ENCODE peak calls at places on chromosomes 4 and X, in six cellular contexts. C is neural progenitor cell; X is lower leg skin; I is right cardiac atrium; Q is RWPE2; L is effector memory CD4-positive, alpha-beta T cell. J is an unnamed sample.

GRCh38 chr4:143046454-143046853 is 138.3 kb upstream of the USP38 start:
- DNase-seq in C (no peak), I (no peak), Q (no peak), L (no peak), X (no peak), J (no peak)

GRCh38 chr4:106893903-106894302 is 142.2 kb downstream of the DKK2 start:
- DNase-seq in C (no peak), I (peak; percentile 32), X (peak; percentile 16), L (no peak), Q (no peak), J (no peak)

GRCh38 chr4:1682860-1683259 is 1.3 kb downstream of the FAM53A start:
- DNase-seq in X (no peak), Q (no peak), I (peak; percentile 27), C (peak; percentile 52), L (no peak), J (no peak)

GRCh38 chr4:148454835-148455234 is 12.6 kb upstream of the NR3C2 start:
- DNase-seq in I (no peak), X (no peak), C (no peak), Q (no peak), L (no peak), J (no peak)

GRCh38 chrX:29348288-29348687 is 761.0 kb downstream of the IL1RAPL1 start:
- DNase-seq in C (no peak), Q (no peak), X (no peak), I (no peak), L (no peak), J (no peak)

GRCh38 chr4:55447826-55448225 is 52.1 kb downstream of the TMEM165 start:
- DNase-seq in I (no peak), X (no peak), C (no peak), Q (no peak), L (no peak), J (no peak)

GRCh38 chr4:117640836-117641235 is 393.4 kb upstream of the NDST3 start:
- DNase-seq in Q (no peak), C (no peak), L (no peak), X (no peak), I (no peak), J (no peak)

GRCh38 chrX:11532291-11533075 is 133.2 kb downstream of the ARHGAP6 start:
- DNase-seq in I (no peak), L (no peak), Q (no peak), X (no peak), C (no peak), J (no peak)

GRCh38 chrX:135498236-135498635 is 22.2 kb upstream of the INTS6L start:
- DNase-seq in C (no peak), L (no peak), I (no peak), X (no peak), Q (no peak), J (no peak)

GRCh38 chrX:139798701-139799100 is 90.7 kb upstream of the MCF2 start:
- DNase-seq in C (no peak), Q (no peak), X (no peak), L (no peak), I (no peak), J (no peak)

GRCh38 chrX:53440631-53441517 is 6.7 kb upstream of the HSD17B10 start:
- DNase-seq in Q (peak; percentile 63), I (peak; percentile 80), C (peak; percentile 36), X (peak; percentile 73), L (no peak), J (peak; percentile 6)

GRCh38 chr4:8238061-8238511 is 31.5 kb upstream of the HTRA3 start:
- DNase-seq in L (no peak), C (no peak), I (peak; percentile 69), X (no peak), Q (no peak), J (no peak)

GRCh38 chrX:68997461-68997860 is 167.8 kb downstream of the PJA1 start:
- DNase-seq in X (no peak), L (no peak), Q (no peak), I (no peak), C (no peak), J (no peak)

GRCh38 chr4:24770111-24770584 is 25.2 kb upstream of the SOD3 start:
- DNase-seq in X (no peak), L (no peak), I (no peak), Q (no peak), C (peak; percentile 24), J (no peak)

GRCh38 chr4:15162046-15162445 is 159.8 kb downstream of the CPEB2 start:
- DNase-seq in X (no peak), L (no peak), I (no peak), C (peak; percentile 62), Q (no peak), J (no peak)

GRCh38 chrX:17120816-17121215 is 174.4 kb downstream of the REPS2 start:
- DNase-seq in Q (no peak), I (no peak), X (no peak), C (no peak), L (no peak), J (no peak)

GRCh38 chrX:129790146-129790545 is 10.4 kb downstream of the SASH3 start:
- DNase-seq in Q (no peak), X (no peak), I (no peak), C (no peak), L (no peak), J (no peak)

GRCh38 chrX:71992711-71993110 is 82.1 kb downstream of the NHSL2 start:
- DNase-seq in I (no peak), C (no peak), L (peak; percentile 38), Q (no peak), X (no peak), J (no peak)

GRCh38 chr4:146243141-146243882 is 29.0 kb downstream of the REELD1 start:
- DNase-seq in I (peak; percentile 75), X (no peak), C (peak; percentile 27), Q (no peak), L (no peak), J (no peak)

GRCh38 chrX:136531951-136532350 is at the start of gene VGLL1:
- DNase-seq in X (no peak), C (no peak), I (no peak), Q (no peak), L (no peak), J (no peak)

GRCh38 chrX:136528645-136529315 is 3.2 kb upstream of the VGLL1 start:
- DNase-seq in X (no peak), C (peak; percentile 12), I (no peak), L (no peak), Q (no peak), J (no peak)

GRCh38 chrX:136529795-136530194 is 2.2 kb upstream of the VGLL1 start:
- DNase-seq in I (no peak), L (no peak), X (no peak), Q (no peak), C (no peak), J (no peak)

GRCh38 chrX:136538811-136539210 is 6.8 kb downstream of the VGLL1 start:
- DNase-seq in I (no peak), L (no peak), C (no peak), Q (no peak), X (no peak), J (no peak)

DNA sequence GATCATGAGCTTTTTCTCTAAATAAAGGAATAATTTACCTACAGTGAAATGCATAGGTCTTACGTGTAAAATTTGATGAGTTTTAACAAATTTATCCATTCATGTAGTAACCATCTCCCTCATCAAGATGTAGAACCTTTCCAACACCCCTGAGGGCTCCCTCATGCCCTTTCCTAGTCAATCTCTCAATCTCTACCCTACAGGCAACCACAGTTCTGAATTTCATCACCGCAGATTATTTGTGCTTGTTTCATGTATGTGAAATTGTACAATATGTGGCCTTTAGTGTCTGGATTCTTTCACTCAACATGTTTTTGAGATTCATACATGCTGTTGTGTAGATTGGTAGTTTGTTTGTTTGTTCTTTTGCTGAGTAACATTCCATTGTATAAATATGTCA is 2.1 kb downstream of the VGLL1 start:
- DNase-seq in X (no peak), C (no peak), I (no peak), L (no peak), Q (no peak), J (no peak)
- H3K4me3 ChIP-seq in X (no peak overlapping the region), C (no peak overlapping the region), I (no peak overlapping the region), L (no peak overlapping the region), Q (no peak overlapping the region), J (no peak overlapping the region)

DNA sequence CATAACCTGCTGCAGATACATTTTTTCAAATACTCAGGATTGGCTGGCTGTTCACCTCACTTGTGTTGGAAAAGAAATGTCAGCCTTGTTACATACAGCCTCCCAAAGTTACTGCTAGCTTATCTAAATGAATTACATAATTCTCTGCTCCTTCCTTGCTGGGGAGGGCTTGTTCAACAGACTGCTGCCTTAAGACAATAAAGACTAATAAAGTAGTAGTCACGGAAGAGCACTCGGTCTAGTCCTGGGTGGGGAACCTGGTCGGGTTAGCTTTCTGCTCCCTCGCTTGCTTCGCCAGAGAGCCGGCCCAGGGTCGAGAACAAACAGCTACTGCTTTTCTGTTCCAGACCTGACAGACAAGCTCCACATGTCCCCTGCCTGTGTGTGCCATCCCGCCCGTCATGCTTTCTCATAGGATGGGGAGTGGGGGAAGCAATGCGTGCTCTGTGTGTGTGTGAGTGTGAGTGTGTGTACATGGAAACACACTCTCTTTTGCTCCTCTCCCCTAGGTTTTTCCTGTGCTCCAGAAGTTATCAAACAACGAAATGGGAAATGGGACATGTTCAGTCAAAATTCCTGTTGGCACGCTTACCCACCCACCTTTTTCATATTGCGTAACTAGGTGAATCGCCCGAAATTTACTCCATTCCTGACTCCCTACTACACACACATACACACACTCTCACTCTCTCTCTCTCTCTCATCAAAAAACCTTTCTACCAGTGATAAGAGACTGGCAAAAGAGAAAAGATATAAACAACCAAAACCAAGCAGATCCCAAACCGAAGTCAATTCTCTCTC is 1.4 kb downstream of the NPY1R start:
- DNase-seq in I (no peak), C (no peak), X (no peak), L (no peak), Q (no peak), J (no peak)
- H3K4me3 ChIP-seq in I (peak overlapping the region; percentile 60), C (peak overlapping the region; percentile 62), X (no peak overlapping the region), L (no peak overlapping the region), Q (no peak overlapping the region), J (no peak overlapping the region)

GRCh38 chrX:30831082-30831481 is 58.0 kb downstream of the TAB3 start:
- DNase-seq in C (peak; percentile 47), X (no peak), I (no peak), L (no peak), Q (no peak), J (no peak)
- H3K4me3 ChIP-seq in C (peak overlapping the region; percentile 13), X (no peak overlapping the region), I (no peak overlapping the region), L (peak overlapping the region; percentile 25), Q (no peak overlapping the region), J (no peak overlapping the region)

DNA sequence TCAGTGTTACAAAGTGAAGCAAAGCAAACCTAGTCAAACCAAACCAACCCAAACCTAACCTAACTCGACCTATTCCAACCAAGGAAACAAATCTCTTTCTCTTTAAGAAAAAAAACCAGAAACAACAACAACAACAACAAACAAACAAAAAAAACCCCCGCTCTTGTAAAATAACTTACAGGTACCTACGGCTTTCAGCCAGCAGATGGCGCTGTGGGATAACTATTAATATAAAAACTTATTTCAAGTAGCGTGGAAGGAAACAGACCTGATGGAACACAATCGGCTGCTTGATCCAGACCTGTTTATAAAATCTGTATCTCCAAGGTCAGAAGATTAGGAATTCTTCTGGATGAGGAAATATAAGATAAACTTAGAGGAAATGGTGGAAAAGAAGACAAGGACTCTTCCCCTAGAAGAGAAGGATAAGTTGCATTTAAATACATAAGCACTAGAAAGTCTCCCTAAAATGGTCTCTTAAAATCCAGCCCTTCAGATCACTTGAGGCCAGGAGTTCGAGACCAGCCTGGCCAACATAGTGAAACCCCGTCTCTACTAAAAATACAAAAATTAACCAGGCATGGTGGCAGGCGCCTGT is 34.4 kb upstream of the CDKL5 start:
- DNase-seq in X (peak; percentile 54), C (peak; percentile 80), I (peak; percentile 66), L (peak; percentile 39), Q (no peak), J (peak; percentile 2)
- H3K4me3 ChIP-seq in X (no peak overlapping the region), C (no peak overlapping the region), I (no peak overlapping the region), L (no peak overlapping the region), Q (no peak overlapping the region), J (no peak overlapping the region)

J was measured in esophagus squamous epithelium.